ENCODE peak calls at places on chromosomes 1 and 21, in seven cellular contexts. L is fibroblast of lung; Z is H9; S is Caco-2; P is CD4-positive, alpha-beta memory T cell; M is body of pancreas; R is HCT116. F is an unnamed sample. For H3K4me1, the result is how much of the 10 kb centered on the place peaks cover.

GRCh38 chr21:44618909-44619308 is 7.0 kb downstream of the KRTAP10-8 start:
- DNase-seq in L (no peak), Z (no peak), S (no peak), P (peak), M (no peak), R (no peak), F (no peak)

GRCh38 chr1:12087797-12088314 is 24.8 kb downstream of the TNFRSF8 start:
- DNase-seq in L (peak), Z (no peak), S (no peak), P (peak), M (no peak), R (no peak), F (peak)

GRCh38 chr1:192809286-192810252 is 730 bp downstream of the RGS2 start:
- DNase-seq in L (peak), Z (no peak), S (no peak), P (peak), M (peak), R (no peak), F (peak)

GRCh38 chr1:46556822-46557221 is 5.4 kb upstream of the KNCN start:
- DNase-seq in L (peak), Z (no peak), S (no peak), P (no peak), M (peak), R (peak), F (no peak)

GRCh38 chr1:63794927-63795326 is 21.1 kb downstream of the ROR1 start:
- DNase-seq in L (peak), Z (peak), S (no peak), P (no peak), M (no peak), R (no peak), F (peak)

GRCh38 chr1:147717051-147717705 is 43.2 kb downstream of the GJA5 start:
- DNase-seq in L (no peak), Z (no peak), S (no peak), P (peak), M (peak), R (peak), F (no peak)

GRCh38 chr1:40841602-40842001 is 20.6 kb downstream of the CITED4 start:
- DNase-seq in L (no peak), Z (no peak), S (no peak), P (no peak), M (no peak), R (no peak), F (no peak)

GRCh38 chr1:62233926-62234450 is 39.3 kb downstream of the L1TD1 start:
- DNase-seq in L (peak), Z (no peak), S (no peak), P (no peak), M (no peak), R (no peak), F (no peak)

GRCh38 chr1:9910425-9911178 is 533 bp upstream of the CTNNBIP1 start:
- DNase-seq in L (peak), Z (peak), S (peak), P (peak), M (peak), R (peak), F (peak)

GRCh38 chr21:15774590-15774989 is 44.8 kb downstream of the USP25 start:
- DNase-seq in L (peak), Z (no peak), S (no peak), P (no peak), M (no peak), R (no peak), F (no peak)

DNA sequence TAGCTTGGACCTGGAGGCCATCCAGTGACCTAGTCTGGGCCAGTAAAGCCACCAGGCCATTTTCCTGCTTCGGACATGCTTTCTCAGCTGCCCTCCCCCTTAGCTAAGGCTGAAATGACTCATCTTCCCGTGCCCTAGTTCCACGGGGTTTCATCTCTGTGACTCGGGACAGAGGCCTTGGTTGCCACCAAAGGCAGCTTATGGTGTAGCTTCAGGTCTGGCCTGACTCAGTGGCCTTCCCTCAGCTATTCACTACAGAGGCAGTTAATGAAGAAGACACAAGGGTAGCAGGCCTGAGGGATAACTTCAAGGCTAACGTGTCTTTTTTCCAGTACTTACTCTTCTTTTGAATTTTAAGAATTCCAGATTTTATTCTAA is 82.4 kb downstream of the PBX1 start:
- DNase-seq in L (no peak), Z (no peak), S (no peak), P (no peak), M (no peak), R (no peak), F (no peak)
- H3K4me1 ChIP-seq in L (under half), Z (under half), S (under half), P (under half), M (half or more), R (half or more), F (under half)

GRCh38 chr1:227841141-227841540 is 25.7 kb downstream of the PRSS38 start:
- DNase-seq in L (no peak), Z (no peak), S (no peak), P (no peak), M (no peak), R (no peak), F (no peak)
- H3K4me1 ChIP-seq in L (under half), Z (under half), S (under half), P (under half), M (under half), R (under half), F (under half)

GRCh38 chr1:17116643-17117042 is 2.6 kb downstream of the PADI2 start:
- DNase-seq in L (no peak), Z (no peak), S (no peak), P (no peak), M (no peak), R (no peak), F (no peak)
- H3K4me1 ChIP-seq in L (under half), Z (under half), S (under half), P (under half), M (under half), R (under half), F (under half)

DNA sequence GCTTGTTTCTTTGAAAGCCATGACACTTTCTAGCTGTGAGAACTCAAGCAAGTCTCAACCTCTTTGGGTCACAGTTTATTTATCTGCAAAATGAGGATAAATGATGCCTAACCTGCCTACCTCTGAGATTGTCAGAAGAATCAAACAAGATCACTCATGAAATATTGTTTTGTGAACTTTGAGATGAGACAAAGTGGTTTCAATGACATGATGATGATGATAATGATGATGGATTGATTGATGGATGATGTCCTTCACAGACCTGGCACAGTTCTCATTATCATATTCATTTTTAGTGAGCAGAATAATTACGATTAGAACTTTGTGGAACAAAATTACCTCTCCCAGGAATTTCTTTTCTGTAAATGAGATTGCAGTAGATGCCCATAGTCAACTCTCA is 129.2 kb downstream of the HHIPL2 start:
- DNase-seq in L (no peak), Z (no peak), S (no peak), P (no peak), M (no peak), R (no peak), F (no peak)
- H3K4me1 ChIP-seq in L (under half), Z (under half), S (under half), P (half or more), M (under half), R (under half), F (under half)

GRCh38 chr1:83932281-83932680 is 66.7 kb downstream of the TTLL7 start:
- DNase-seq in L (no peak), Z (no peak), S (no peak), P (no peak), M (no peak), R (no peak), F (no peak)
- H3K4me1 ChIP-seq in L (under half), Z (under half), S (under half), P (under half), M (under half), R (under half), F (under half)

F was measured in lower lobe of right lung.